ENCODE peak calls at places on chromosomes 2 and 18, in nine cellular contexts. One of them, this sample, is unnamed.

GRCh38 chr2:31297751-31298150 is 63.8 kb downstream of the EHD3 start:
- DNase-seq in body of pancreas: no peak
- DNase-seq in breast epithelium: no peak
- DNase-seq in heart left ventricle: no peak
- DNase-seq in endothelial cell of umbilical vein: no peak
- DNase-seq in spleen: no peak
- DNase-seq in sigmoid colon: no peak
- DNase-seq in uterus: no peak
- DNase-seq in esophagus squamous epithelium: no peak
- DNase-seq in this sample: no peak

GRCh38 chr2:100971221-100971620 is 30.9 kb upstream of the RPL31 start:
- DNase-seq in uterus: no peak
- DNase-seq in breast epithelium: no peak
- DNase-seq in spleen: peak
- DNase-seq in endothelial cell of umbilical vein: no peak
- DNase-seq in heart left ventricle: no peak
- DNase-seq in sigmoid colon: peak
- DNase-seq in body of pancreas: no peak
- DNase-seq in esophagus squamous epithelium: no peak
- DNase-seq in this sample: no peak

GRCh38 chr18:62106271-62106670 is 80.6 kb downstream of the PIGN start:
- DNase-seq in sigmoid colon: no peak
- DNase-seq in uterus: no peak
- DNase-seq in esophagus squamous epithelium: no peak
- DNase-seq in body of pancreas: no peak
- DNase-seq in heart left ventricle: no peak
- DNase-seq in breast epithelium: no peak
- DNase-seq in endothelial cell of umbilical vein: peak
- DNase-seq in spleen: no peak
- DNase-seq in this sample: no peak

GRCh38 chr2:939936-940620 is 10.6 kb upstream of the SNTG2 start:
- DNase-seq in spleen: no peak
- DNase-seq in esophagus squamous epithelium: no peak
- DNase-seq in breast epithelium: no peak
- DNase-seq in endothelial cell of umbilical vein: no peak
- DNase-seq in heart left ventricle: no peak
- DNase-seq in body of pancreas: no peak
- DNase-seq in uterus: no peak
- DNase-seq in sigmoid colon: no peak
- DNase-seq in this sample: no peak

GRCh38 chr2:137862651-137863050 is 101.6 kb upstream of the HNMT start:
- DNase-seq in sigmoid colon: no peak
- DNase-seq in esophagus squamous epithelium: no peak
- DNase-seq in breast epithelium: no peak
- DNase-seq in body of pancreas: no peak
- DNase-seq in spleen: no peak
- DNase-seq in uterus: no peak
- DNase-seq in heart left ventricle: no peak
- DNase-seq in endothelial cell of umbilical vein: no peak
- DNase-seq in this sample: no peak

GRCh38 chr18:27954226-27954625 is 222.7 kb downstream of the CDH2 start:
- DNase-seq in body of pancreas: no peak
- DNase-seq in esophagus squamous epithelium: no peak
- DNase-seq in spleen: no peak
- DNase-seq in breast epithelium: no peak
- DNase-seq in endothelial cell of umbilical vein: no peak
- DNase-seq in sigmoid colon: no peak
- DNase-seq in heart left ventricle: no peak
- DNase-seq in uterus: no peak
- DNase-seq in this sample: no peak

GRCh38 chr18:56267334-56267733 is 371.1 kb downstream of the TXNL1 start:
- DNase-seq in breast epithelium: no peak
- DNase-seq in body of pancreas: no peak
- DNase-seq in esophagus squamous epithelium: no peak
- DNase-seq in endothelial cell of umbilical vein: no peak
- DNase-seq in sigmoid colon: peak
- DNase-seq in spleen: no peak
- DNase-seq in uterus: no peak
- DNase-seq in heart left ventricle: peak
- DNase-seq in this sample: no peak

GRCh38 chr18:67217551-67218166 is 298.9 kb downstream of the DSEL start:
- DNase-seq in body of pancreas: peak
- DNase-seq in esophagus squamous epithelium: no peak
- DNase-seq in spleen: no peak
- DNase-seq in uterus: peak
- DNase-seq in sigmoid colon: peak
- DNase-seq in endothelial cell of umbilical vein: peak
- DNase-seq in heart left ventricle: no peak
- DNase-seq in breast epithelium: no peak
- DNase-seq in this sample: no peak

GRCh38 chr18:11728247-11728646 is 39.2 kb downstream of the GNAL start:
- DNase-seq in sigmoid colon: no peak
- DNase-seq in heart left ventricle: no peak
- DNase-seq in esophagus squamous epithelium: no peak
- DNase-seq in spleen: no peak
- DNase-seq in uterus: no peak
- DNase-seq in breast epithelium: no peak
- DNase-seq in body of pancreas: no peak
- DNase-seq in endothelial cell of umbilical vein: no peak
- DNase-seq in this sample: no peak

GRCh38 chr2:196318517-196319377 is 147.4 kb upstream of the STK17B start:
- DNase-seq in sigmoid colon: no peak
- DNase-seq in uterus: no peak
- DNase-seq in body of pancreas: no peak
- DNase-seq in heart left ventricle: peak
- DNase-seq in spleen: no peak
- DNase-seq in esophagus squamous epithelium: no peak
- DNase-seq in breast epithelium: no peak
- DNase-seq in endothelial cell of umbilical vein: no peak
- DNase-seq in this sample: peak

GRCh38 chr2:196315388-196316049 is 144.1 kb upstream of the STK17B start:
- DNase-seq in spleen: no peak
- DNase-seq in body of pancreas: no peak
- DNase-seq in endothelial cell of umbilical vein: no peak
- DNase-seq in heart left ventricle: no peak
- DNase-seq in breast epithelium: no peak
- DNase-seq in uterus: no peak
- DNase-seq in esophagus squamous epithelium: no peak
- DNase-seq in sigmoid colon: no peak
- DNase-seq in this sample: no peak

GRCh38 chr2:196314780-196315179 is 143.4 kb upstream of the STK17B start:
- DNase-seq in spleen: no peak
- DNase-seq in breast epithelium: no peak
- DNase-seq in endothelial cell of umbilical vein: no peak
- DNase-seq in sigmoid colon: no peak
- DNase-seq in uterus: no peak
- DNase-seq in esophagus squamous epithelium: no peak
- DNase-seq in heart left ventricle: no peak
- DNase-seq in body of pancreas: no peak
- DNase-seq in this sample: no peak

GRCh38 chr2:196314157-196314556 is 142.8 kb upstream of the STK17B start:
- DNase-seq in endothelial cell of umbilical vein: no peak
- DNase-seq in esophagus squamous epithelium: no peak
- DNase-seq in body of pancreas: no peak
- DNase-seq in uterus: no peak
- DNase-seq in sigmoid colon: no peak
- DNase-seq in breast epithelium: no peak
- DNase-seq in spleen: no peak
- DNase-seq in heart left ventricle: no peak
- DNase-seq in this sample: no peak

GRCh38 chr2:196316050-196316430 is 144.7 kb upstream of the STK17B start:
- DNase-seq in spleen: no peak
- DNase-seq in breast epithelium: no peak
- DNase-seq in esophagus squamous epithelium: no peak
- DNase-seq in uterus: no peak
- DNase-seq in heart left ventricle: no peak
- DNase-seq in body of pancreas: no peak
- DNase-seq in endothelial cell of umbilical vein: no peak
- DNase-seq in sigmoid colon: no peak
- DNase-seq in this sample: no peak
- H3K27ac ChIP-seq in spleen: no peak
- H3K27ac ChIP-seq in breast epithelium: no peak
- H3K27ac ChIP-seq in esophagus squamous epithelium: no peak
- H3K27ac ChIP-seq in uterus: no peak
- H3K27ac ChIP-seq in heart left ventricle: no peak
- H3K27ac ChIP-seq in body of pancreas: no peak
- H3K27ac ChIP-seq in endothelial cell of umbilical vein: no peak
- H3K27ac ChIP-seq in sigmoid colon: no peak
- H3K27ac ChIP-seq in this sample: no peak

DNA sequence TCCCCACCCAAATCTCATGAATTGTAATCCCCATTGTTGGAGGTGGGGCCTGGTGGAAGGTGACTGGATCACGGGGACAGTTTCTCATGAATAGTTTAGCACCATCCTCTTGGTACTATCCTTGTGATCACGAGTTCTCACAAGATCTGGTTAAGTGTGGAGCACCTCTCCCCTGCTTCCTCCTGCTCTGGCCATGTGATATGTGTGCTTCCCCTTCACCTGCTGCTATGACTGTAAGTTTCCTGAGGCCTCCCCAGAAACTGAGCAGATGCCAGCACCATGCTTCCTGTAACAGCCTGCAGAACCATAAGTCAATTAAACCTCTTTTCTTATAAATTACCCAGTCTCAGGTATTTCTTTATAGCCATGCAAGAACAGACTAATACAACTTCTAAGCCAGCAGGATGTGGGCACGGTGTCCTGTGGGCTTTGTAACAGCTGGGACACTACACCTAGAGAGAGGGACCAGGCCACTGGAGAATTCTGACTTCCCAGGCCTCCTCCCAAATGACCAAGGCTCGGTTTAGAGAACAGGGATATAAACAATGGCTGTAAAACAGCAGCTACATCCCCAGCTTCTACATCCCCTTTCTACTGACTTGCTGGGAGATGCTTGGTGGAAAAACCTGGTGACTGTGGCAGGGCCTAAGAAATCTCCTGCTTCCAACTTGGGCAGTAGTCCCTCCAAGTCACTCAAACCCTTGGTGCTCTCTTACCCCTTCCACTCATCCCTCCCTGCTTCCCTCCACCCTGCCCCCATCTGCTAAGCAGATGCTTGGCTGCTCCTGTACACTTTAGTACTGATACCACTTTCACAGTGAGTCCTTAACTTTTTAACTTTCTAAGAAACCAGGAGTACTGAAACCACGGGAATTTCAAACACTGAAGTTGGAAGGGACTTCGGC is 10.3 kb downstream of the STAT1 start:
- DNase-seq in uterus: no peak
- DNase-seq in sigmoid colon: no peak
- DNase-seq in heart left ventricle: no peak
- DNase-seq in spleen: no peak
- DNase-seq in esophagus squamous epithelium: no peak
- DNase-seq in body of pancreas: no peak
- DNase-seq in breast epithelium: no peak
- DNase-seq in endothelial cell of umbilical vein: no peak
- DNase-seq in this sample: no peak
- TF ChIP-seq POLR2A in uterus: no peak
- TF ChIP-seq POLR2A in sigmoid colon: no peak
- TF ChIP-seq POLR2A in heart left ventricle: no peak
- TF ChIP-seq POLR2A in spleen: no peak
- TF ChIP-seq POLR2A in esophagus squamous epithelium: no peak
- TF ChIP-seq POLR2A in body of pancreas: no peak
- TF ChIP-seq POLR2A in breast epithelium: no peak
- TF ChIP-seq POLR2A in endothelial cell of umbilical vein: no peak
- TF ChIP-seq POLR2A in this sample: no peak

GRCh38 chr2:218289639-218290315 is 2.5 kb downstream of the TMBIM1 start:
- DNase-seq in endothelial cell of umbilical vein: peak
- DNase-seq in body of pancreas: peak
- DNase-seq in sigmoid colon: no peak
- DNase-seq in heart left ventricle: no peak
- DNase-seq in spleen: no peak
- DNase-seq in uterus: no peak
- DNase-seq in esophagus squamous epithelium: no peak
- DNase-seq in breast epithelium: no peak
- DNase-seq in this sample: no peak
- H3K27ac ChIP-seq in endothelial cell of umbilical vein: peak
- H3K27ac ChIP-seq in body of pancreas: peak
- H3K27ac ChIP-seq in sigmoid colon: peak
- H3K27ac ChIP-seq in heart left ventricle: peak
- H3K27ac ChIP-seq in spleen: peak
- H3K27ac ChIP-seq in uterus: peak
- H3K27ac ChIP-seq in esophagus squamous epithelium: peak
- H3K27ac ChIP-seq in breast epithelium: peak
- H3K27ac ChIP-seq in this sample: peak

DNA sequence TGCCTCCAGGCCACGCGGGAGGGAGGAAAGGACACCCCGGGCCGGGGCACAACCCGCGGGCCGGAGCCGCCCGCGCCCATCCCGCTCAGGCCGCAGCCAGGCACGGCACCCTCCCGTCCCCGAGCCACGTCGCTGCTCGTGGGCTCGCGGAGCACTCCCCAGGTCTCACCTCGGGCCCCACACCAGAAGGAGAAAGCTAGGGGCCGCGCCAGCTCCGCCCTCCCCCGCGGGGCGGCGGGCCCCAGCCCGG is 614 bp downstream of the HDLBP start:
- DNase-seq in heart left ventricle: no peak
- DNase-seq in body of pancreas: no peak
- DNase-seq in uterus: no peak
- DNase-seq in endothelial cell of umbilical vein: no peak
- DNase-seq in breast epithelium: no peak
- DNase-seq in spleen: no peak
- DNase-seq in sigmoid colon: no peak
- DNase-seq in esophagus squamous epithelium: no peak
- DNase-seq in this sample: no peak
- TF ChIP-seq POLR2A in heart left ventricle: no peak
- TF ChIP-seq POLR2A in body of pancreas: peak
- TF ChIP-seq POLR2A in uterus: no peak
- TF ChIP-seq POLR2A in endothelial cell of umbilical vein: peak
- TF ChIP-seq POLR2A in breast epithelium: peak
- TF ChIP-seq POLR2A in spleen: no peak
- TF ChIP-seq POLR2A in sigmoid colon: no peak
- TF ChIP-seq POLR2A in esophagus squamous epithelium: no peak
- TF ChIP-seq POLR2A in this sample: peak

GRCh38 chr2:44053456-44053855 is 57.7 kb upstream of the LRPPRC start:
- DNase-seq in uterus: no peak
- DNase-seq in heart left ventricle: no peak
- DNase-seq in breast epithelium: no peak
- DNase-seq in spleen: no peak
- DNase-seq in sigmoid colon: no peak
- DNase-seq in endothelial cell of umbilical vein: no peak
- DNase-seq in esophagus squamous epithelium: no peak
- DNase-seq in body of pancreas: no peak
- DNase-seq in this sample: no peak

GRCh38 chr2:44053052-44053451 is 57.3 kb upstream of the LRPPRC start:
- DNase-seq in sigmoid colon: no peak
- DNase-seq in spleen: no peak
- DNase-seq in body of pancreas: no peak
- DNase-seq in esophagus squamous epithelium: no peak
- DNase-seq in breast epithelium: no peak
- DNase-seq in endothelial cell of umbilical vein: no peak
- DNase-seq in uterus: no peak
- DNase-seq in heart left ventricle: no peak
- DNase-seq in this sample: no peak

GRCh38 chr2:44056947-44057346 is 61.2 kb upstream of the LRPPRC start:
- DNase-seq in esophagus squamous epithelium: no peak
- DNase-seq in sigmoid colon: no peak
- DNase-seq in uterus: no peak
- DNase-seq in heart left ventricle: no peak
- DNase-seq in endothelial cell of umbilical vein: no peak
- DNase-seq in body of pancreas: no peak
- DNase-seq in spleen: no peak
- DNase-seq in breast epithelium: no peak
- DNase-seq in this sample: no peak

GRCh38 chr2:44055664-44056063 is 59.9 kb upstream of the LRPPRC start:
- DNase-seq in sigmoid colon: no peak
- DNase-seq in body of pancreas: no peak
- DNase-seq in endothelial cell of umbilical vein: no peak
- DNase-seq in esophagus squamous epithelium: no peak
- DNase-seq in breast epithelium: no peak
- DNase-seq in heart left ventricle: no peak
- DNase-seq in uterus: no peak
- DNase-seq in spleen: no peak
- DNase-seq in this sample: no peak

GRCh38 chr2:44055229-44055628 is 59.4 kb upstream of the LRPPRC start:
- DNase-seq in endothelial cell of umbilical vein: no peak
- DNase-seq in breast epithelium: no peak
- DNase-seq in spleen: no peak
- DNase-seq in sigmoid colon: no peak
- DNase-seq in body of pancreas: no peak
- DNase-seq in uterus: no peak
- DNase-seq in heart left ventricle: no peak
- DNase-seq in esophagus squamous epithelium: no peak
- DNase-seq in this sample: no peak
- H3K27ac ChIP-seq in endothelial cell of umbilical vein: no peak
- H3K27ac ChIP-seq in breast epithelium: no peak
- H3K27ac ChIP-seq in spleen: no peak
- H3K27ac ChIP-seq in sigmoid colon: no peak
- H3K27ac ChIP-seq in body of pancreas: no peak
- H3K27ac ChIP-seq in uterus: no peak
- H3K27ac ChIP-seq in heart left ventricle: no peak
- H3K27ac ChIP-seq in esophagus squamous epithelium: no peak
- H3K27ac ChIP-seq in this sample: no peak